ENCODE peak calls at places on chromosomes 16 and 17, in ten cellular contexts. F is MM.1S, B is transverse colon, S is IMR-90, J is choroid plexus epithelial cell, V is tibial nerve, Y is fibroblast of lung, I is cardiac fibroblast, R is fibroblast of pulmonary artery, O is HFFc6. C is an unnamed sample.

GRCh38 chr17:6648181-6648580 is 3.2 kb downstream of the MED31 start:
- DNase-seq in F (peak), B (no peak), S (no peak), J (peak), V (no peak), Y (no peak), I (no peak), R (peak), O (peak), C (no peak)

GRCh38 chr16:30553396-30553899 is 4.7 kb downstream of the ZNF764 start:
- DNase-seq in F (no peak), B (no peak), S (no peak), J (no peak), V (no peak), Y (no peak), I (no peak), R (no peak), O (no peak), C (no peak)

GRCh38 chr17:62163847-62164246 is 98.8 kb upstream of the MED13 start:
- DNase-seq in F (no peak), B (peak), S (no peak), J (no peak), V (no peak), Y (no peak), I (no peak), R (no peak), O (no peak), C (no peak)

GRCh38 chr17:1344521-1344920 is 55.5 kb downstream of the YWHAE start:
- DNase-seq in F (no peak), B (no peak), S (no peak), J (no peak), V (no peak), Y (no peak), I (no peak), R (no peak), O (no peak), C (no peak)

GRCh38 chr17:60526726-60527125 is 684 bp upstream of the APPBP2 start:
- DNase-seq in F (no peak), B (no peak), S (peak), J (peak), V (no peak), Y (peak), I (peak), R (peak), O (no peak), C (no peak)

GRCh38 chr17:19724501-19725420 is 8.4 kb upstream of the SLC47A2 start:
- DNase-seq in F (peak), B (peak), S (no peak), J (no peak), V (peak), Y (peak), I (no peak), R (no peak), O (no peak), C (peak)

GRCh38 chr17:10457952-10458351 is 11.4 kb downstream of the MYH4 start:
- DNase-seq in F (no peak), B (no peak), S (no peak), J (no peak), V (no peak), Y (no peak), I (no peak), R (no peak), O (no peak), C (no peak)

GRCh38 chr16:30948956-30949654 is at the start of gene ORAI3:
- DNase-seq in F (peak), B (peak), S (peak), J (peak), V (peak), Y (peak), I (peak), R (peak), O (peak), C (peak)

GRCh38 chr16:29806096-29806579 is at the start of gene MAZ:
- DNase-seq in F (peak), B (no peak), S (peak), J (no peak), V (no peak), Y (no peak), I (peak), R (peak), O (peak), C (peak)

GRCh38 chr16:12191102-12191501 is 214.6 kb downstream of the SNX29 start:
- DNase-seq in F (no peak), B (no peak), S (no peak), J (no peak), V (no peak), Y (no peak), I (no peak), R (no peak), O (no peak), C (no peak)

GRCh38 chr17:73335591-73336503 is 24.0 kb upstream of the CDC42EP4 start:
- DNase-seq in F (no peak), B (peak), S (no peak), J (no peak), V (no peak), Y (no peak), I (no peak), R (no peak), O (no peak), C (no peak)

GRCh38 chr16:84358601-84359295 is 9.6 kb upstream of the ATP2C2 start:
- DNase-seq in F (no peak), B (peak), S (no peak), J (no peak), V (no peak), Y (no peak), I (no peak), R (no peak), O (no peak), C (no peak)

GRCh38 chr17:29024456-29024952 is 18.4 kb upstream of the PIPOX start:
- DNase-seq in F (no peak), B (no peak), S (no peak), J (no peak), V (no peak), Y (no peak), I (no peak), R (no peak), O (no peak), C (no peak)

GRCh38 chr16:10519929-10520868 is 60.2 kb downstream of the EMP2 start:
- DNase-seq in F (no peak), B (no peak), S (no peak), J (no peak), V (no peak), Y (no peak), I (peak), R (no peak), O (no peak), C (no peak)

GRCh38 chr17:4600563-4600962 is 16.2 kb downstream of the SMTNL2 start:
- DNase-seq in F (no peak), B (no peak), S (no peak), J (no peak), V (no peak), Y (no peak), I (no peak), R (no peak), O (no peak), C (peak)

GRCh38 chr16:49352923-49353322 is 20.7 kb upstream of the C16orf78 start:
- DNase-seq in F (no peak), B (no peak), S (no peak), J (peak), V (no peak), Y (no peak), I (peak), R (no peak), O (no peak), C (peak)

GRCh38 chr17:66348605-66349165 is 46.3 kb downstream of the PRKCA start:
- DNase-seq in F (no peak), B (peak), S (peak), J (peak), V (no peak), Y (peak), I (peak), R (peak), O (peak), C (peak)

GRCh38 chr17:40961586-40961985 is 5.2 kb downstream of the KRT39 start:
- DNase-seq in F (no peak), B (no peak), S (no peak), J (no peak), V (no peak), Y (no peak), I (no peak), R (no peak), O (no peak), C (no peak)

GRCh38 chr17:40962059-40962561 is 4.6 kb downstream of the KRT39 start:
- DNase-seq in F (peak), B (no peak), S (no peak), J (no peak), V (no peak), Y (no peak), I (no peak), R (no peak), O (no peak), C (no peak)

GRCh38 chr17:40966848-40967247 is at the start of gene KRT39:
- DNase-seq in F (no peak), B (no peak), S (no peak), J (no peak), V (no peak), Y (no peak), I (no peak), R (no peak), O (no peak), C (no peak)

GRCh38 chr17:40963838-40964237 is 2.9 kb downstream of the KRT39 start:
- DNase-seq in F (peak), B (no peak), S (no peak), J (peak), V (no peak), Y (no peak), I (peak), R (peak), O (no peak), C (peak)

DNA sequence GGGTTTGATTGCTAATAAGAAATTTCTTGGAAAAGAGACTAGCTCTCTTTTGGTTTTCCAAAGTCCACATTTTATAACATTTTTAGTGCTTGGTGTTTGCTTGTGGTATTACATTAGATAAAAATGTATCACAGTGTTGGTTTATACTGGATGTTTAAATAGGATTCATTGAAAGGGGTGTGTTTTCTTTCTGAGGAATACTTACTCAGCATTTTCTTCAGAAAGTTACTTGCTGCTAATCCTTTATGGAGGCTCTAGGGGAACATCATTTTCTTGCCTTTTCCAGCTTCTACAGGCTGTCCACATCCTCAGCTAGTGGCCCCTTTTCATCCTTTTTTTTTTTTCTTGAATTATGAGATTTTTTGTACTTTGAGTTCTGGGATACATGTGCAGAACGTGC is 833 bp upstream of the KRT39 start:
- DNase-seq in F (no peak), B (no peak), S (no peak), J (no peak), V (no peak), Y (no peak), I (no peak), R (no peak), O (no peak), C (no peak)
- TF ChIP-seq CTCF in F (no peak), B (no peak), S (no peak), J (no peak), V (no peak), Y (no peak), I (no peak), R (no peak), O (no peak), C (no peak)

GRCh38 chr16:17930280-17930679 is 406.3 kb downstream of the NPIPA8 start:
- DNase-seq in F (no peak), B (no peak), S (no peak), J (no peak), V (no peak), Y (no peak), I (no peak), R (no peak), O (no peak), C (no peak)
- TF ChIP-seq CTCF in F (no peak), B (no peak), S (no peak), J (no peak), V (no peak), Y (no peak), I (no peak), R (no peak), O (peak), C (no peak)

GRCh38 chr17:77957869-77958715 is at the start of gene TNRC6C:
- DNase-seq in F (peak), B (peak), S (peak), J (peak), V (peak), Y (peak), I (peak), R (peak), O (peak), C (peak)
- TF ChIP-seq CTCF in F (peak), B (no peak), S (peak), J (peak), V (peak), Y (no peak), I (no peak), R (peak), O (peak), C (peak)

GRCh38 chr16:56987692-56988091 is 1.7 kb upstream of the NLRC5 start:
- DNase-seq in F (no peak), B (no peak), S (no peak), J (no peak), V (no peak), Y (no peak), I (no peak), R (no peak), O (no peak), C (no peak)
- TF ChIP-seq CTCF in F (no peak), B (no peak), S (no peak), J (no peak), V (no peak), Y (no peak), I (no peak), R (no peak), O (no peak), C (no peak)

GRCh38 chr16:53757971-53758609 is 54.1 kb downstream of the FTO start:
- DNase-seq in F (no peak), B (no peak), S (no peak), J (no peak), V (no peak), Y (no peak), I (no peak), R (no peak), O (no peak), C (no peak)

GRCh38 chr16:53753431-53753830 is 49.5 kb downstream of the FTO start:
- DNase-seq in F (no peak), B (no peak), S (no peak), J (no peak), V (no peak), Y (no peak), I (no peak), R (no peak), O (no peak), C (no peak)

GRCh38 chr16:53752566-53752965 is 48.6 kb downstream of the FTO start:
- DNase-seq in F (no peak), B (no peak), S (no peak), J (no peak), V (no peak), Y (no peak), I (no peak), R (no peak), O (no peak), C (no peak)

GRCh38 chr16:53756329-53756996 is 52.5 kb downstream of the FTO start:
- DNase-seq in F (no peak), B (no peak), S (peak), J (peak), V (no peak), Y (peak), I (no peak), R (no peak), O (no peak), C (peak)

GRCh38 chr16:53754938-53755910 is 51.3 kb downstream of the FTO start:
- DNase-seq in F (no peak), B (peak), S (peak), J (peak), V (no peak), Y (peak), I (peak), R (peak), O (no peak), C (no peak)
- TF ChIP-seq CTCF in F (no peak), B (peak), S (no peak), J (peak), V (no peak), Y (no peak), I (no peak), R (no peak), O (no peak), C (peak)

C was measured in cardiac muscle cell.